ENCODE peak calls at places on chromosomes 16 and 17, in four cellular contexts. One of them, this sample, is unnamed.

GRCh38 chr16:31727553-31727952 is 146.1 kb upstream of the ZNF267 start:
- DNase-seq in transverse colon: no peak
- DNase-seq in esophagus squamous epithelium: no peak
- DNase-seq in right lobe of liver: no peak
- DNase-seq in this sample: no peak

GRCh38 chr17:164536-165235 is 16.8 kb downstream of the DOC2B start:
- DNase-seq in esophagus squamous epithelium: no peak
- DNase-seq in transverse colon: peak; percentile 25
- DNase-seq in right lobe of liver: peak; percentile 45
- DNase-seq in this sample: no peak

GRCh38 chr16:70151391-70151790 is 22.2 kb upstream of the CLEC18C start:
- DNase-seq in transverse colon: no peak
- DNase-seq in esophagus squamous epithelium: no peak
- DNase-seq in right lobe of liver: no peak
- DNase-seq in this sample: no peak

GRCh38 chr17:73782641-73783381 is 138.6 kb upstream of the SDK2 start:
- DNase-seq in esophagus squamous epithelium: no peak
- DNase-seq in right lobe of liver: no peak
- DNase-seq in transverse colon: peak; percentile 36
- DNase-seq in this sample: no peak

GRCh38 chr17:10768766-10769383 is 35.0 kb downstream of the TMEM238L start:
- DNase-seq in esophagus squamous epithelium: no peak
- DNase-seq in transverse colon: no peak
- DNase-seq in right lobe of liver: no peak
- DNase-seq in this sample: no peak

GRCh38 chr17:79834575-79835469 is 4.4 kb downstream of the CBX4 start:
- DNase-seq in esophagus squamous epithelium: no peak
- DNase-seq in right lobe of liver: peak; percentile 35
- DNase-seq in transverse colon: no peak
- DNase-seq in this sample: peak; percentile 41

GRCh38 chr17:1108810-1109605 is 70.8 kb downstream of the ABR start:
- DNase-seq in esophagus squamous epithelium: no peak
- DNase-seq in transverse colon: peak; percentile 67
- DNase-seq in right lobe of liver: peak; percentile 66
- DNase-seq in this sample: peak; percentile 32

GRCh38 chr16:70789231-70789926 is 11.6 kb downstream of the VAC14 start:
- DNase-seq in right lobe of liver: no peak
- DNase-seq in esophagus squamous epithelium: no peak
- DNase-seq in transverse colon: peak; percentile 30
- DNase-seq in this sample: peak; percentile 40

GRCh38 chr17:43644081-43644480 is 17.6 kb downstream of the MEOX1 start:
- DNase-seq in right lobe of liver: no peak
- DNase-seq in transverse colon: no peak
- DNase-seq in esophagus squamous epithelium: no peak
- DNase-seq in this sample: no peak

GRCh38 chr16:66263168-66263972 is 103.1 kb upstream of the CDH5 start:
- DNase-seq in right lobe of liver: no peak
- DNase-seq in transverse colon: no peak
- DNase-seq in esophagus squamous epithelium: no peak
- DNase-seq in this sample: no peak

GRCh38 chr17:40418428-40418706 is 671 bp upstream of the TOP2A start:
- DNase-seq in right lobe of liver: no peak
- DNase-seq in esophagus squamous epithelium: no peak
- DNase-seq in transverse colon: no peak
- DNase-seq in this sample: peak; percentile 35

GRCh38 chr17:17157041-17157440 is 49.1 kb downstream of the PLD6 start:
- DNase-seq in transverse colon: no peak
- DNase-seq in esophagus squamous epithelium: no peak
- DNase-seq in right lobe of liver: no peak
- DNase-seq in this sample: no peak
- H3K27ac ChIP-seq in transverse colon: no peak overlapping the region
- H3K27ac ChIP-seq in esophagus squamous epithelium: no peak overlapping the region
- H3K27ac ChIP-seq in right lobe of liver: no peak overlapping the region
- H3K27ac ChIP-seq in this sample: no peak overlapping the region

GRCh38 chr17:81492706-81493105 is 19.9 kb downstream of the ACTG1 start:
- DNase-seq in esophagus squamous epithelium: no peak
- DNase-seq in right lobe of liver: no peak
- DNase-seq in transverse colon: no peak
- DNase-seq in this sample: no peak
- TF ChIP-seq POLR2A in esophagus squamous epithelium: no peak
- TF ChIP-seq POLR2A in right lobe of liver: no peak
- TF ChIP-seq POLR2A in transverse colon: no peak
- TF ChIP-seq POLR2A in this sample: no peak

GRCh38 chr16:27333104-27333503 is 19.3 kb downstream of the IL4R start:
- DNase-seq in transverse colon: no peak
- DNase-seq in esophagus squamous epithelium: no peak
- DNase-seq in right lobe of liver: no peak
- DNase-seq in this sample: no peak

GRCh38 chr16:27334874-27335273 is 21.1 kb downstream of the IL4R start:
- DNase-seq in esophagus squamous epithelium: no peak
- DNase-seq in transverse colon: no peak
- DNase-seq in right lobe of liver: no peak
- DNase-seq in this sample: no peak

GRCh38 chr16:27334192-27334764 is 20.5 kb downstream of the IL4R start:
- DNase-seq in transverse colon: no peak
- DNase-seq in esophagus squamous epithelium: no peak
- DNase-seq in right lobe of liver: no peak
- DNase-seq in this sample: no peak

GRCh38 chr16:27332105-27332504 is 18.3 kb downstream of the IL4R start:
- DNase-seq in esophagus squamous epithelium: no peak
- DNase-seq in transverse colon: no peak
- DNase-seq in right lobe of liver: peak; percentile 16
- DNase-seq in this sample: no peak

GRCh38 chr16:27333549-27333948 is 19.8 kb downstream of the IL4R start:
- DNase-seq in right lobe of liver: no peak
- DNase-seq in esophagus squamous epithelium: no peak
- DNase-seq in transverse colon: no peak
- DNase-seq in this sample: no peak
- H3K4me3 ChIP-seq in right lobe of liver: no peak overlapping the region
- H3K4me3 ChIP-seq in esophagus squamous epithelium: no peak overlapping the region
- H3K4me3 ChIP-seq in transverse colon: no peak overlapping the region
- H3K4me3 ChIP-seq in this sample: no peak overlapping the region

GRCh38 chr17:50911890-50912289 is 45.7 kb upstream of the TOB1 start:
- DNase-seq in right lobe of liver: no peak
- DNase-seq in transverse colon: no peak
- DNase-seq in esophagus squamous epithelium: no peak
- DNase-seq in this sample: no peak

GRCh38 chr17:50908860-50909764 is 43.0 kb upstream of the TOB1 start:
- DNase-seq in transverse colon: no peak
- DNase-seq in right lobe of liver: peak; percentile 89
- DNase-seq in esophagus squamous epithelium: no peak
- DNase-seq in this sample: peak; percentile 96

GRCh38 chr17:50908140-50908859 is 42.1 kb upstream of the TOB1 start:
- DNase-seq in transverse colon: no peak
- DNase-seq in esophagus squamous epithelium: no peak
- DNase-seq in right lobe of liver: no peak
- DNase-seq in this sample: no peak

GRCh38 chr17:50911450-50911849 is 45.3 kb upstream of the TOB1 start:
- DNase-seq in transverse colon: no peak
- DNase-seq in esophagus squamous epithelium: no peak
- DNase-seq in right lobe of liver: no peak
- DNase-seq in this sample: no peak

GRCh38 chr17:50909765-50910661 is 43.9 kb upstream of the TOB1 start:
- DNase-seq in transverse colon: no peak
- DNase-seq in right lobe of liver: peak; percentile 66
- DNase-seq in esophagus squamous epithelium: no peak
- DNase-seq in this sample: no peak
- H3K27ac ChIP-seq in transverse colon: peak overlapping the region; percentile 8
- H3K27ac ChIP-seq in right lobe of liver: peak overlapping the region; percentile 99
- H3K27ac ChIP-seq in esophagus squamous epithelium: peak overlapping the region; percentile 83
- H3K27ac ChIP-seq in this sample: peak overlapping the region; percentile 95

GRCh38 chr16:11601425-11601824 is 14.7 kb upstream of the LITAF start:
- DNase-seq in esophagus squamous epithelium: no peak
- DNase-seq in right lobe of liver: no peak
- DNase-seq in transverse colon: no peak
- DNase-seq in this sample: no peak
- TF ChIP-seq POLR2A in esophagus squamous epithelium: no peak
- TF ChIP-seq POLR2A in right lobe of liver: no peak
- TF ChIP-seq POLR2A in transverse colon: no peak
- TF ChIP-seq POLR2A in this sample: no peak

GRCh38 chr17:38429476-38430100 is 1.3 kb downstream of the ARHGAP23 start:
- DNase-seq in transverse colon: no peak
- DNase-seq in right lobe of liver: no peak
- DNase-seq in esophagus squamous epithelium: no peak
- DNase-seq in this sample: no peak
- H3K4me3 ChIP-seq in transverse colon: peak overlapping the region; percentile 62
- H3K4me3 ChIP-seq in right lobe of liver: peak overlapping the region; percentile 63
- H3K4me3 ChIP-seq in esophagus squamous epithelium: peak overlapping the region; percentile 86
- H3K4me3 ChIP-seq in this sample: no peak overlapping the region

GRCh38 chr16:3872216-3872895 is 8.2 kb downstream of the CREBBP start:
- DNase-seq in transverse colon: no peak
- DNase-seq in right lobe of liver: no peak
- DNase-seq in esophagus squamous epithelium: no peak
- DNase-seq in this sample: no peak
- H3K27ac ChIP-seq in transverse colon: peak overlapping the region; percentile 20
- H3K27ac ChIP-seq in right lobe of liver: no peak overlapping the region
- H3K27ac ChIP-seq in esophagus squamous epithelium: no peak overlapping the region
- H3K27ac ChIP-seq in this sample: no peak overlapping the region

DNA sequence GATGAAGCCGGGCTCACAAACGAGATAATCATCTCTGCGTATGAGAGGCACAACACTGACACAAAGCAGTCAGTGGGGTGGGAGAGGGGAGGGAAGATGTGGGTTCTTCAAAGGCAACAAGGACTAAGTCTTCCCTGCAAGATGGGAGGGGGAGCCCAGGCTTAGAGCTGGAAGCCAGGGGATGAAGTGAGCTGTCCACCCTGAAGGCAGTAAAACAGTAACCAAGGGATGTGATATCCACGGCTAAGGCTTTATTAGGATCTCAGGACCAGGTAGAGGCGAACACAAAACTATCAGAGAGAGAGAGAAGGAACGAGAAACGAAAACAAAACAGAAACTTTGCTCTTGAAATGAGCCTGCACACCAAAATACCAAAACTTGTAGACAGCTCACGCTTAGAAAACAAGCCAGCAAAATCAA is 115.9 kb downstream of the DYNLRB2 start:
- DNase-seq in right lobe of liver: no peak
- DNase-seq in esophagus squamous epithelium: no peak
- DNase-seq in transverse colon: no peak
- DNase-seq in this sample: no peak
- TF ChIP-seq POLR2A in right lobe of liver: no peak
- TF ChIP-seq POLR2A in esophagus squamous epithelium: no peak
- TF ChIP-seq POLR2A in transverse colon: no peak
- TF ChIP-seq POLR2A in this sample: no peak

GRCh38 chr17:68356949-68357455 is 65.7 kb downstream of the ARSG start:
- DNase-seq in right lobe of liver: no peak
- DNase-seq in transverse colon: no peak
- DNase-seq in esophagus squamous epithelium: no peak
- DNase-seq in this sample: no peak
- H3K4me3 ChIP-seq in right lobe of liver: no peak overlapping the region
- H3K4me3 ChIP-seq in transverse colon: no peak overlapping the region
- H3K4me3 ChIP-seq in esophagus squamous epithelium: no peak overlapping the region
- H3K4me3 ChIP-seq in this sample: no peak overlapping the region

DNA sequence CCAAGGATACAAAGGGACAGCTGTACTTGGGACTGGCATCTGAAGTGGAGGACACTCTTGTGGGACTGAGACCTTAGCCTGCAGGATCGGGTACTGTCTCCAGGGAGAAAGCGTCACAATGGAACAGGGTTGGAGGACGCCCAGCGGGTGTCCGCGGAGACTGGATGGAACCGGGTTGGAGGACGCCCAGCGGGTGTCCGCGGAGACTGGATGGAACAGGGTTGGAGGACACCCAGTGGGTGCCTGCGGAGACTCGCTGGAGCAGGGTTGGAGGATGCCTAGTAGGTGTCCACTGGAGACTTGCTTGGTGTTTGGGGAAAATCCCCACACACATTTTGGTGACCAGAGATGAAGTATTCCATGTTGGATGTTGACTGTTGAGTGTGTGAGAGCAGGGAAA is at the start of gene MYADML2:
- DNase-seq in esophagus squamous epithelium: no peak
- DNase-seq in right lobe of liver: no peak
- DNase-seq in transverse colon: no peak
- DNase-seq in this sample: no peak
- H3K27ac ChIP-seq in esophagus squamous epithelium: no peak within 1 kb of the TSS
- H3K27ac ChIP-seq in right lobe of liver: no peak within 1 kb of the TSS
- H3K27ac ChIP-seq in transverse colon: no peak within 1 kb of the TSS
- H3K27ac ChIP-seq in this sample: no peak within 1 kb of the TSS